ENCODE peak calls at places on chromosome 20, in seven cellular contexts. K, J, U, O, A, M and Z are unnamed samples.

GRCh38 chr20:25695532-25696383 is 895 bp downstream of the ZNF337 start:
- DNase-seq in K (no peak), J (no peak), U (no peak), O (no peak), A (peak), M (peak), Z (no peak)

GRCh38 chr20:4812216-4812615 is 90.5 kb downstream of the PRND start:
- DNase-seq in K (no peak), J (no peak), U (no peak), O (no peak), A (peak), M (no peak), Z (no peak)

GRCh38 chr20:63898882-63899558 is 4.1 kb downstream of the DNAJC5 start:
- DNase-seq in K (no peak), J (no peak), U (no peak), O (no peak), A (peak), M (no peak), Z (no peak)

GRCh38 chr20:19830351-19830750 is 72.3 kb downstream of the RIN2 start:
- DNase-seq in K (no peak), J (no peak), U (peak), O (no peak), A (no peak), M (no peak), Z (no peak)

GRCh38 chr20:49484180-49485140 is 2.0 kb upstream of the KCNB1 start:
- DNase-seq in K (peak), J (peak), U (peak), O (peak), A (peak), M (peak), Z (peak)

GRCh38 chr20:51985013-51985415 is 182.7 kb upstream of the SALL4 start:
- DNase-seq in K (peak), J (no peak), U (peak), O (peak), A (no peak), M (no peak), Z (no peak)

GRCh38 chr20:44888226-44889103 is 3.0 kb downstream of the YWHAB start:
- DNase-seq in K (peak), J (no peak), U (no peak), O (peak), A (no peak), M (no peak), Z (no peak)

GRCh38 chr20:63102720-63103375 is 96.1 kb upstream of the BHLHE23 start:
- DNase-seq in K (peak), J (no peak), U (peak), O (no peak), A (peak), M (peak), Z (peak)

GRCh38 chr20:32957451-32957850 is 46.8 kb downstream of the SUN5 start:
- DNase-seq in K (no peak), J (peak), U (no peak), O (no peak), A (no peak), M (no peak), Z (no peak)

GRCh38 chr20:8050117-8050837 is 30.7 kb upstream of the TMX4 start:
- DNase-seq in K (no peak), J (no peak), U (no peak), O (no peak), A (no peak), M (no peak), Z (no peak)

GRCh38 chr20:11274137-11274536 is 600.3 kb upstream of the JAG1 start:
- DNase-seq in K (peak), J (no peak), U (peak), O (peak), A (no peak), M (no peak), Z (no peak)

GRCh38 chr20:49282584-49283171 is 4.8 kb upstream of the ZNFX1 start:
- DNase-seq in K (no peak), J (no peak), U (no peak), O (no peak), A (no peak), M (no peak), Z (no peak)

GRCh38 chr20:8981482-8981881 is 87.4 kb upstream of the PLCB4 start:
- DNase-seq in K (no peak), J (no peak), U (peak), O (no peak), A (no peak), M (no peak), Z (no peak)

GRCh38 chr20:63052571-63053429 is 46.0 kb upstream of the BHLHE23 start:
- DNase-seq in K (no peak), J (no peak), U (no peak), O (no peak), A (peak), M (no peak), Z (peak)

GRCh38 chr20:32966881-32967781 is 37.1 kb downstream of the SUN5 start:
- DNase-seq in K (no peak), J (peak), U (no peak), O (no peak), A (peak), M (peak), Z (no peak)

GRCh38 chr20:37529214-37529967 is 1.7 kb upstream of the BLCAP start:
- DNase-seq in K (no peak), J (no peak), U (no peak), O (no peak), A (no peak), M (no peak), Z (no peak)
- TF ChIP-seq CTCF in K (peak), J (no peak), U (no peak), O (no peak), A (no peak), M (no peak), Z (no peak)

GRCh38 chr20:40775747-40776146 is 86.7 kb upstream of the MAFB start:
- DNase-seq in K (no peak), J (peak), U (no peak), O (no peak), A (no peak), M (no peak), Z (no peak)

GRCh38 chr20:40781340-40781916 is 92.4 kb upstream of the MAFB start:
- DNase-seq in K (no peak), J (peak), U (no peak), O (no peak), A (no peak), M (no peak), Z (no peak)

GRCh38 chr20:40778894-40779496 is 90.0 kb upstream of the MAFB start:
- DNase-seq in K (no peak), J (peak), U (no peak), O (no peak), A (no peak), M (no peak), Z (no peak)

GRCh38 chr20:40776702-40777457 is 87.8 kb upstream of the MAFB start:
- DNase-seq in K (no peak), J (peak), U (no peak), O (no peak), A (no peak), M (no peak), Z (no peak)

DNA sequence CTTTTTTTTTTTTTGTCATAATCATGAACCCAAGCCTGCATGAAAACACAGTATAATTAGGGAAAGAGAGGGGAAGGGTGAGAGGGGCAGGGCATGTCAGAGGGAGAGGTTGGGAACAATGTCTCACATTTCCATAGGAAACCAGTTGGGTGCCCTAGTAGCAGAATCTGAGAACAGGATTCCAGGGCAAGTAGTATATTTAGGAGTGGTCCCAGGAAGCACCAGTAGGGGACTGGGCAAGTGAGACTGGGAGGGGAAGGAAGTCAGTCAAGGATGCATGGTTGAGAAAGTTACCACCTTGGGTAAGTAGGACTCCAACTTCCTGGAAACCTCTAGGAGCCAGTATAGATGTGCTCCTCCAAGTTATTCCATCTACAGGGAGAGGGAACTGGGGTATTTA is 88.6 kb upstream of the MAFB start:
- DNase-seq in K (no peak), J (peak), U (no peak), O (no peak), A (no peak), M (no peak), Z (no peak)
- TF ChIP-seq CTCF in K (no peak), J (no peak), U (no peak), O (no peak), A (no peak), M (no peak), Z (no peak)

GRCh38 chr20:1507276-1507675 is 16.1 kb upstream of the SIRPB2 start:
- DNase-seq in K (no peak), J (no peak), U (no peak), O (no peak), A (no peak), M (no peak), Z (no peak)

GRCh38 chr20:1505361-1505760 is 14.1 kb upstream of the SIRPB2 start:
- DNase-seq in K (peak), J (no peak), U (no peak), O (no peak), A (no peak), M (no peak), Z (no peak)

GRCh38 chr20:1505871-1506270 is 14.7 kb upstream of the SIRPB2 start:
- DNase-seq in K (peak), J (no peak), U (no peak), O (no peak), A (no peak), M (no peak), Z (no peak)

GRCh38 chr20:1500496-1500895 is 9.3 kb upstream of the SIRPB2 start:
- DNase-seq in K (no peak), J (no peak), U (no peak), O (peak), A (no peak), M (no peak), Z (no peak)

DNA sequence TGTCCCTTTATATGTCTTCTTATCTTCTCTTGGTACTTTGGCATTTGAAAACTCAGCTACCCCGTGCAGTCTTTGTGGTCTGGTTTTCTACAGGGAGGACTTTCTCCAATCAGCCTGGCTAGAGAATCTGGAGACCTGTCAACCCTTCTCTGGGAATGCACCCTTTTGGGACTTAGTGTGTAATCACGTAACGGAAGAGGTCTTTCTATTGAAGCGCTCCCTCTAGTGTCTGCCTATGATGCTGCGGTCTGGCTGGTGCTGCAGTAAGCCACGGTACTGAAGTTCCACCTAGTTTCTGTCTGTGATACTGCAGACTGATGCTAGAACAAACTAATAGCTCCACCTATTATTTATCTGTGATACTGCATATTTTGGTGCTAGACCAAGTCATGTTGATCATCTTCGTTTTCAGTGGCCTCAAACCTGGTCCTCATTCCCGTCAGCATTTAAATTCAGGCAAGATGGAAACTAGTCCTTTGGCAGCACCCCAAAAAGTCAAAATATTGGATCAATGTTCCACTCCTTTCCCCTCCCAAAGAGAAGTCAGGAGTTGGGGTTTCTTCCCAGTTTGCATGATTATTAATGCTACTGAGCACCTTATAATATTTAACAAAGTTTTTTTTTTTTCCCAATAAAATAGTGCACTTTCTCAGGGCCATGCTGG is 12.5 kb upstream of the SIRPB2 start:
- DNase-seq in K (peak), J (no peak), U (peak), O (peak), A (peak), M (peak), Z (peak)
- TF ChIP-seq CTCF in K (peak), J (peak), U (peak), O (peak), A (peak), M (peak), Z (peak)

DNA sequence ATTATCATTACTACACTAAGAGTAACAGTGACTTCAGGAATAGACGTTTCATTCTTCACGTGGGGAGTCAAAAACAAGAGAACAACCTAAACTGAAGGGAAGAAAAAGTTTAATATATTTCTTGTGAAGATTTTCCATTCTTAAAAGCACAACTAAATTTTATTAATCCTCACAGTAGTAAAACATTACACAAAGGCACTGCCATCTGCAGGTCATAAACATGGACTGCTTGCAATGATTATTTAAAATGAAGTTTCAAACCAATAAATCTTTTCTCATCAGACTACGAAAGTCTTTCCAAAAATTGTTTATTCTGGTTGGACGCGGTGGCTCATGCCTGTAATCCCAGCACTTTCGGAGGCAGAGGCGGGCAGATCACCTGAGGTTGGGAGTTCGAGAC is 2.6 kb downstream of the NCOA5 start:
- DNase-seq in K (peak), J (no peak), U (peak), O (no peak), A (no peak), M (no peak), Z (no peak)
- TF ChIP-seq CTCF in K (peak), J (peak), U (peak), O (no peak), A (peak), M (peak), Z (peak)

GRCh38 chr20:37544386-37544785 is 16.7 kb upstream of the BLCAP start:
- DNase-seq in K (no peak), J (no peak), U (no peak), O (no peak), A (no peak), M (no peak), Z (no peak)

GRCh38 chr20:37542281-37542680 is 14.6 kb upstream of the BLCAP start:
- DNase-seq in K (peak), J (no peak), U (peak), O (no peak), A (no peak), M (no peak), Z (no peak)

GRCh38 chr20:37545516-37545915 is 17.8 kb upstream of the BLCAP start:
- DNase-seq in K (no peak), J (no peak), U (no peak), O (no peak), A (no peak), M (no peak), Z (no peak)

GRCh38 chr20:37541326-37541725 is 13.7 kb upstream of the BLCAP start:
- DNase-seq in K (no peak), J (no peak), U (no peak), O (no peak), A (no peak), M (no peak), Z (no peak)

DNA sequence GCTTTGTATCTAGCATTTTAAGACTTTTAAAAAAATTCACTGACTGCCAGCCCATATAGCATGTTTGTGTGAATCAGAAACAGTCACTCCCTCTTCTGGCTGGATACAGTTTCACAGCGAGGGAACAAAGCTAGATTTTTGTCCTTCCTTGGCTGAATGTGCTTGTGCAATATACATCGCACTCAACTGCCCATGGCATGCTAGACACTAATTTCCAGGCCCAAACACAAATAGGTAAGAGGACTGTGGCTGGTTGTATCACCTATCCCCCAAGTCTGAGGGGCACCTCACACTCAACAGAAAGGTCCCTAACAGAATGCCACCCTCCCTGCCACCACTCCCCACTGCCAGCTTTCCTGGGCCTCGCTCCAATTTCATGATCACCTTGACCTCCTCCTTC is 16.2 kb upstream of the BLCAP start:
- DNase-seq in K (peak), J (no peak), U (peak), O (peak), A (no peak), M (no peak), Z (no peak)
- TF ChIP-seq CTCF in K (peak), J (peak), U (peak), O (peak), A (no peak), M (no peak), Z (no peak)

GRCh38 chr20:60262967-60263603 is 304.9 kb downstream of the CDH26 start:
- DNase-seq in K (no peak), J (no peak), U (no peak), O (peak), A (peak), M (peak), Z (no peak)
- TF ChIP-seq CTCF in K (peak), J (peak), U (peak), O (peak), A (peak), M (peak), Z (peak)